ENCODE peak calls at places on chromosomes 5 and 9, in nine cellular contexts. V is Daoy; Y is M059J; S is CD8-positive, alpha-beta T cell; M is dorsolateral prefrontal cortex; I is ELR; Z is head of caudate nucleus; R is NCI-H774; X is stimulated activated CD4-positive, alpha-beta T cell treated with anti-CD3 and anti-CD28 coated beads, Interleukin-4, amount 100 ng/mL, for 1 hour. B is an unnamed sample.

GRCh38 chr5:181188700-181189362 is 16.2 kb downstream of the TRIM7 start:
- DNase-seq in I (peak; percentile 82), S (peak; percentile 70), X (peak; percentile 74), V (peak; percentile 81), M (peak; percentile 70), R (no peak), Y (peak; percentile 76), Z (peak; percentile 50), B (peak; percentile 87)

GRCh38 chr9:1267141-1267570 is 217.0 kb downstream of the DMRT2 start:
- DNase-seq in X (no peak), S (no peak), R (no peak), Z (no peak), Y (no peak), M (no peak), I (no peak), V (peak; percentile 27), B (no peak)

GRCh38 chr9:101977614-101978210 is 239.3 kb upstream of the GRIN3A start:
- DNase-seq in S (no peak), V (no peak), X (no peak), I (peak; percentile 52), Y (peak; percentile 3), Z (no peak), R (no peak), M (no peak), B (peak; percentile 47)

GRCh38 chr5:118862596-118862995 is 125.8 kb downstream of the DTWD2 start:
- DNase-seq in R (no peak), S (no peak), V (peak; percentile 33), Z (no peak), Y (peak; percentile 77), X (no peak), M (no peak), I (peak; percentile 27), B (no peak)

GRCh38 chr5:57710126-57710525 is 227.5 kb upstream of the ACTBL2 start:
- DNase-seq in I (no peak), M (no peak), Y (peak; percentile 75), X (no peak), S (no peak), Z (no peak), V (no peak), R (no peak), B (no peak)

GRCh38 chr5:139700711-139701693 is 52.9 kb downstream of the CXXC5 start:
- DNase-seq in Y (no peak), X (no peak), M (no peak), Z (no peak), R (no peak), S (no peak), V (peak; percentile 61), I (no peak), B (no peak)

GRCh38 chr9:80204054-80204453 is 632.3 kb downstream of the TLE4 start:
- DNase-seq in I (peak; percentile 61), R (no peak), M (no peak), S (no peak), Y (no peak), V (no peak), Z (no peak), X (no peak), B (peak; percentile 50)

GRCh38 chr5:6236858-6237481 is 141.4 kb downstream of the MED10 start:
- DNase-seq in Y (no peak), I (no peak), X (no peak), M (no peak), Z (no peak), V (no peak), S (no peak), R (no peak), B (no peak)

GRCh38 chr9:129549684-129550083 is 71.2 kb downstream of the C9orf50 start:
- DNase-seq in V (no peak), Y (no peak), X (no peak), Z (peak; percentile 87), M (peak; percentile 94), R (no peak), I (peak; percentile 36), S (no peak), B (no peak)

GRCh38 chr5:55638455-55638854 is 73.7 kb downstream of the SLC38A9 start:
- DNase-seq in S (no peak), R (peak; percentile 23), X (no peak), M (no peak), Y (peak; percentile 27), I (no peak), Z (no peak), V (no peak), B (peak; percentile 51)

GRCh38 chr9:96020822-96021615 is 145.5 kb downstream of the ERCC6L2 start:
- DNase-seq in Y (peak; percentile 40), R (no peak), Z (peak; percentile 19), S (peak; percentile 50), X (peak; percentile 57), I (peak; percentile 40), V (peak; percentile 45), M (peak; percentile 38), B (peak; percentile 57)

GRCh38 chr9:127942152-127943010 is 4.7 kb upstream of the DPM2 start:
- DNase-seq in M (peak; percentile 76), S (peak; percentile 60), Y (peak; percentile 39), R (peak; percentile 28), V (peak; percentile 77), Z (peak; percentile 71), I (peak; percentile 73), X (peak; percentile 49), B (peak; percentile 78)

GRCh38 chr9:128771094-128771721 is 519 bp downstream of the ZER1 start:
- DNase-seq in R (no peak), I (peak; percentile 47), Y (peak; percentile 42), M (no peak), X (no peak), V (no peak), S (no peak), Z (no peak), B (peak; percentile 57)

B was measured in adipocyte.